ENCODE peak calls at places on chromosome 6, in seven cellular contexts. One of them, this sample, is unnamed.

GRCh38 chr6:149701699-149702098 is 16.2 kb downstream of the LATS1 start:
- DNase-seq in HCT116: no peak
- DNase-seq in uterus: no peak
- DNase-seq in tibial artery: no peak
- DNase-seq in CD8-positive, alpha-beta T cell: no peak
- DNase-seq in body of pancreas: no peak
- DNase-seq in dorsolateral prefrontal cortex: no peak
- DNase-seq in this sample: no peak

GRCh38 chr6:65937982-65938381 is 231.0 kb upstream of the EYS start:
- DNase-seq in HCT116: no peak
- DNase-seq in uterus: peak; percentile 49
- DNase-seq in tibial artery: no peak
- DNase-seq in CD8-positive, alpha-beta T cell: no peak
- DNase-seq in body of pancreas: peak; percentile 14
- DNase-seq in dorsolateral prefrontal cortex: no peak
- DNase-seq in this sample: peak; percentile 36

GRCh38 chr6:9412951-9413559 is 977.7 kb upstream of the SLC35B3 start:
- DNase-seq in HCT116: peak; percentile 34
- DNase-seq in uterus: no peak
- DNase-seq in tibial artery: no peak
- DNase-seq in CD8-positive, alpha-beta T cell: no peak
- DNase-seq in body of pancreas: peak; percentile 51
- DNase-seq in dorsolateral prefrontal cortex: no peak
- DNase-seq in this sample: no peak

GRCh38 chr6:160043784-160044183 is 74.9 kb downstream of the IGF2R start:
- DNase-seq in HCT116: no peak
- DNase-seq in uterus: no peak
- DNase-seq in tibial artery: no peak
- DNase-seq in CD8-positive, alpha-beta T cell: no peak
- DNase-seq in body of pancreas: no peak
- DNase-seq in dorsolateral prefrontal cortex: no peak
- DNase-seq in this sample: no peak

GRCh38 chr6:49522710-49523593 is 23.2 kb downstream of the GLYATL3 start:
- DNase-seq in HCT116: no peak
- DNase-seq in uterus: no peak
- DNase-seq in tibial artery: no peak
- DNase-seq in CD8-positive, alpha-beta T cell: no peak
- DNase-seq in body of pancreas: peak; percentile 25
- DNase-seq in dorsolateral prefrontal cortex: no peak
- DNase-seq in this sample: no peak

GRCh38 chr6:150269857-150270223 is 99.0 kb upstream of the IYD start:
- DNase-seq in HCT116: peak; percentile 90
- DNase-seq in uterus: no peak
- DNase-seq in tibial artery: no peak
- DNase-seq in CD8-positive, alpha-beta T cell: no peak
- DNase-seq in body of pancreas: peak; percentile 17
- DNase-seq in dorsolateral prefrontal cortex: no peak
- DNase-seq in this sample: no peak

GRCh38 chr6:121984956-121985355 is 414.5 kb upstream of the HSF2 start:
- DNase-seq in HCT116: no peak
- DNase-seq in uterus: no peak
- DNase-seq in tibial artery: no peak
- DNase-seq in CD8-positive, alpha-beta T cell: no peak
- DNase-seq in body of pancreas: no peak
- DNase-seq in dorsolateral prefrontal cortex: no peak
- DNase-seq in this sample: no peak

GRCh38 chr6:33014841-33015634 is 5.6 kb upstream of the HLA-DOA start:
- DNase-seq in HCT116: peak; percentile 78
- DNase-seq in uterus: no peak
- DNase-seq in tibial artery: no peak
- DNase-seq in CD8-positive, alpha-beta T cell: peak; percentile 52
- DNase-seq in body of pancreas: peak; percentile 63
- DNase-seq in dorsolateral prefrontal cortex: no peak
- DNase-seq in this sample: peak; percentile 69

GRCh38 chr6:72825265-72825918 is 203.5 kb downstream of the KCNQ5 start:
- DNase-seq in HCT116: no peak
- DNase-seq in uterus: no peak
- DNase-seq in tibial artery: no peak
- DNase-seq in CD8-positive, alpha-beta T cell: no peak
- DNase-seq in body of pancreas: no peak
- DNase-seq in dorsolateral prefrontal cortex: no peak
- DNase-seq in this sample: no peak

GRCh38 chr6:169395080-169395805 is 141.6 kb upstream of the THBS2 start:
- DNase-seq in HCT116: no peak
- DNase-seq in uterus: no peak
- DNase-seq in tibial artery: no peak
- DNase-seq in CD8-positive, alpha-beta T cell: no peak
- DNase-seq in body of pancreas: no peak
- DNase-seq in dorsolateral prefrontal cortex: no peak
- DNase-seq in this sample: peak; percentile 15

GRCh38 chr6:6657820-6658217 is 69.3 kb downstream of the LY86 start:
- DNase-seq in HCT116: no peak
- DNase-seq in uterus: no peak
- DNase-seq in tibial artery: no peak
- DNase-seq in CD8-positive, alpha-beta T cell: no peak
- DNase-seq in body of pancreas: no peak
- DNase-seq in dorsolateral prefrontal cortex: no peak
- DNase-seq in this sample: no peak

GRCh38 chr6:39821739-39822532 is 29.8 kb downstream of the DAAM2 start:
- DNase-seq in HCT116: no peak
- DNase-seq in uterus: peak; percentile 64
- DNase-seq in tibial artery: no peak
- DNase-seq in CD8-positive, alpha-beta T cell: no peak
- DNase-seq in body of pancreas: no peak
- DNase-seq in dorsolateral prefrontal cortex: peak; percentile 85
- DNase-seq in this sample: no peak

GRCh38 chr6:159565181-159565580 is 127.9 kb downstream of the SOD2 start:
- DNase-seq in HCT116: no peak
- DNase-seq in uterus: no peak
- DNase-seq in tibial artery: no peak
- DNase-seq in CD8-positive, alpha-beta T cell: no peak
- DNase-seq in body of pancreas: no peak
- DNase-seq in dorsolateral prefrontal cortex: no peak
- DNase-seq in this sample: no peak

DNA sequence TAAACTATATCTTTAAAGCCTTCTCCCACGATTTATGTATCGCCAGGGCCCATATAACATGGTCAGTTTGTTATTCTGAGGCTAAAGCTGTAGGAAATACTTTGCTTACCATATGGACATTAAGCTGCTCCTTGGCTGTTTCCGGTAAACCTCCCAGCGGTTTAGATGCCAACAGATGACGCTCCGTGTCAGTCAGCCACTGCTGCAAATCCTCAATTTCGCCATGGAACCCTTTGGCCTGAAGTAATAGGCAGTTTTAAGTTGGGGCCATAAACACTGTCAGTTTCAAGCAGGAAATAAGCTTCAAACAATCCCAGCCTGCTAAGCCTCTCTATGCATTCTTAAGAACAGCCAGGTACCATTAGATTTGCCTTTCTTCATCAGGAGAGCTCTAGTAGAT is 145.4 kb downstream of the DST start:
- DNase-seq in HCT116: no peak
- DNase-seq in uterus: peak; percentile 56
- DNase-seq in tibial artery: no peak
- DNase-seq in CD8-positive, alpha-beta T cell: no peak
- DNase-seq in body of pancreas: no peak
- DNase-seq in dorsolateral prefrontal cortex: no peak
- DNase-seq in this sample: no peak
- TF ChIP-seq CTCF in HCT116: no peak
- TF ChIP-seq CTCF in uterus: no peak
- TF ChIP-seq CTCF in tibial artery: no peak
- TF ChIP-seq CTCF in CD8-positive, alpha-beta T cell: no peak
- TF ChIP-seq CTCF in body of pancreas: no peak
- TF ChIP-seq CTCF in dorsolateral prefrontal cortex: no peak
- TF ChIP-seq CTCF in this sample: no peak

GRCh38 chr6:11650297-11650696 is 112.7 kb downstream of the TMEM170B start:
- DNase-seq in HCT116: no peak
- DNase-seq in uterus: no peak
- DNase-seq in tibial artery: no peak
- DNase-seq in CD8-positive, alpha-beta T cell: no peak
- DNase-seq in body of pancreas: no peak
- DNase-seq in dorsolateral prefrontal cortex: no peak
- DNase-seq in this sample: no peak
- H3K27ac ChIP-seq in HCT116: no peak overlapping the region
- H3K27ac ChIP-seq in uterus: no peak overlapping the region
- H3K27ac ChIP-seq in tibial artery: no peak overlapping the region
- H3K27ac ChIP-seq in CD8-positive, alpha-beta T cell: no peak overlapping the region
- H3K27ac ChIP-seq in body of pancreas: no peak overlapping the region
- H3K27ac ChIP-seq in dorsolateral prefrontal cortex: no peak overlapping the region
- H3K27ac ChIP-seq in this sample: no peak overlapping the region

GRCh38 chr6:131950767-131951575 is at the start of gene CCN2:
- DNase-seq in HCT116: peak; percentile 48
- DNase-seq in uterus: peak; percentile 86
- DNase-seq in tibial artery: peak; percentile 90
- DNase-seq in CD8-positive, alpha-beta T cell: no peak
- DNase-seq in body of pancreas: peak; percentile 87
- DNase-seq in dorsolateral prefrontal cortex: peak; percentile 58
- DNase-seq in this sample: peak; percentile 90
- TF ChIP-seq CTCF in HCT116: no peak
- TF ChIP-seq CTCF in uterus: no peak
- TF ChIP-seq CTCF in tibial artery: no peak
- TF ChIP-seq CTCF in CD8-positive, alpha-beta T cell: no peak
- TF ChIP-seq CTCF in body of pancreas: peak; percentile 10
- TF ChIP-seq CTCF in dorsolateral prefrontal cortex: peak; percentile 46
- TF ChIP-seq CTCF in this sample: no peak

DNA sequence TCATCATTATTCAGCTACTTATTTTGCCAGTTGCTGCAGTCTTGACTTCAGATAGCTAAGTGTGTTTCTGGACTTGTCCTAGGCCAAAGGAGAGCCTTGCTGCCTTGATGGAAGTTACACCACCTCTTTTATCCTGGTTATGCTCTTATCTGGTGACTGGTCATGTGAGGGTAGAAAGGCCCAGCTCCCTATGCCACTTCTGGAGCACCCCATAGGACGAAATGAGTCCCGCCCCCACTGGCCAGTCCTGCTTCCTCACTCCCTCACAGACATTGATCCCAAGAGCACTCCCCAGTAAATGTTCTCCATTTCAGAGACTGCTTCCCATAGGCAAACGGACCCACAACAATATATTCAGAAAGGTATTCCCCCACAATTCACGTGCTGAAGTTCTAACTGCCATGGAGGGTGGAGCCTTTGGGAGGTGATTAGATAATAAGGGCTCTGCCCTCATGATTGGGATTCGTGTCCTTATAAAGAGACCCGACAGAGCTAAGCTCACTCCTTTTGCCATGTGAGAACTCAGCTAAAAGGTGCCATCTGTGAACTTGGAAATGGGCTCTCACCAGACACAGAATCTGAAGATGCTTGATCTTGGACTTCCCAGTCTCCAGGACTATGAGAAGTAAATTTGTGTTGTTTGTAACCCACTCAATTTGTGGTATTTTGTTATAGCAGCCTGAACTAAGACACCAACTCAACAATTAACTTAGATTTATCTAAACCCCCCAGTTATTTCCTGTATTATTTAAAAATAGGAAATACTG is 21.5 kb upstream of the ELOVL2 start:
- DNase-seq in HCT116: no peak
- DNase-seq in uterus: no peak
- DNase-seq in tibial artery: no peak
- DNase-seq in CD8-positive, alpha-beta T cell: no peak
- DNase-seq in body of pancreas: no peak
- DNase-seq in dorsolateral prefrontal cortex: no peak
- DNase-seq in this sample: no peak
- H3K27ac ChIP-seq in HCT116: no peak overlapping the region
- H3K27ac ChIP-seq in uterus: no peak overlapping the region
- H3K27ac ChIP-seq in tibial artery: no peak overlapping the region
- H3K27ac ChIP-seq in CD8-positive, alpha-beta T cell: no peak overlapping the region
- H3K27ac ChIP-seq in body of pancreas: no peak overlapping the region
- H3K27ac ChIP-seq in dorsolateral prefrontal cortex: no peak overlapping the region
- H3K27ac ChIP-seq in this sample: no peak overlapping the region